ENCODE peak calls at places on chromosomes 11 and 22, in six cellular contexts. S, R, V, J, Q and W are unnamed samples.
A peak's percentile ranks its signal among the peaks of the same experiment; 100 is the strongest.

GRCh38 chr11:60899021-60899936 is 7.1 kb downstream of the PRPF19 start:
- DNase-seq in Q (no peak), V (peak; percentile 54), J (peak; percentile 56), S (peak; percentile 81), R (peak; percentile 81), W (peak; percentile 68)

GRCh38 chr22:38442967-38443674 is 11.9 kb downstream of the KCNJ4 start:
- DNase-seq in J (no peak), Q (no peak), R (no peak), V (no peak), S (no peak), W (no peak)

GRCh38 chr22:33666249-33666648 is 254.0 kb downstream of the LARGE1 start:
- DNase-seq in V (no peak), J (no peak), R (no peak), S (no peak), Q (no peak), W (no peak)

GRCh38 chr22:17974087-17974486 is 50.3 kb downstream of the MICAL3 start:
- DNase-seq in R (no peak), S (no peak), J (no peak), V (no peak), Q (no peak), W (no peak)

GRCh38 chr22:36966851-36967535 is 52.3 kb downstream of the TST start:
- DNase-seq in R (no peak), J (no peak), S (no peak), Q (no peak), V (no peak), W (no peak)

GRCh38 chr11:134578807-134579708 is 167.0 kb upstream of the B3GAT1 start:
- DNase-seq in J (peak; percentile 9), R (no peak), Q (no peak), S (no peak), V (no peak), W (peak; percentile 46)

GRCh38 chr11:123483465-123483864 is 53.4 kb downstream of the GRAMD1B start:
- DNase-seq in Q (no peak), S (no peak), R (no peak), V (no peak), J (no peak), W (peak; percentile 61)

GRCh38 chr11:131534031-131534430 is 163.6 kb downstream of the NTM start:
- DNase-seq in V (no peak), S (no peak), R (no peak), J (no peak), Q (no peak), W (no peak)

GRCh38 chr11:12454782-12455181 is 77.4 kb downstream of the PARVA start:
- DNase-seq in S (peak; percentile 78), V (no peak), J (no peak), R (no peak), Q (no peak), W (no peak)

GRCh38 chr22:35752172-35752832 is 34.6 kb downstream of the APOL5 start:
- DNase-seq in V (no peak), S (peak; percentile 48), J (no peak), R (no peak), Q (peak; percentile 5), W (peak; percentile 13)

DNA sequence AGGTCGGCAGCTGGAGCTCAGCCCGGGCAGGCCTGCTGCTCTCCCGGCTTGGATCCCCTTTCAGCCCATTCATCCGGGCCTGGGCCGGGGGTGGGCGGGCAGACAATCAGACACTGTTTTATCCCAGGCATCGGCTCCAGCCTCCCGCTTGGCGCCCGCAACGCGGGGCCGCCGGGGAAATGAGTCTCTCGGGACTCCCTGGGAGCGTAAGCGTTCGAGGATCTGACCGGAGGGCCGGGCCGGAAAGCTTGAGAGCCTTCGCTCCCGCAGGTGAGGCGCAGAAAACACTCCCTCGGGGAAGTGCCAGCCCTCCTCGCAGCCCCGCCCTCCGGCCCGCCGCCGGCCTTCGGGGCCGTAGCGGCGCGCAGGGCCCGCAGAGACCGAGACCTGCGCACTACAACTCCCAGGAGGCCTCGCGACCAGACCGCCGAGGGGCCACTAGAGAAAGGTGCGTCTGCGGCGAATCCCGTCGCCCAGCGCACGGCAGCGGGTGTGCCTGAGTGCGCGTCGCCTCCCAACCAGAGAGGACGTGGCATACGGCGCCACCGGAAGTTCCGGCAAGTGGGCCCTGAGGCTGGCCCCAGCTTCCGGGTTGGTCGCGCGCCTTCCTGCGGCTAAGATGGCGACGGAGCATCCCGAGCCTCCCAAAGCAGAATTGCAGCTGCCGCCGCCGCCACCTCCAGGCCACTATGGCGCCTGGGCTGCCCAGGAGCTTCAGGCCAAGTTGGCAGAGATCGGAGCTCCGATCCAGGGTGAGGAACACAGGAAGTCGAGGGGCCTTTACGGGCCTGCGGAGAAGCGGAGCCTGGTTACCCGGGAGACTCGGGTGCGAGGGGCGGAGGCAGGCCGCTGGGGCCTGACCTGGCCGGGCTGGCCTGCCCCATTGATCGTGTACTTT is at the start of gene SF3B2:
- DNase-seq in R (peak; percentile 99), V (peak; percentile 93), S (peak; percentile 99), J (peak; percentile 95), Q (peak; percentile 96), W (peak; percentile 100)
- TF ChIP-seq POLR2A in R (peak; percentile 59), V (peak; percentile 94), S (peak; percentile 88), J (peak; percentile 82), Q (peak; percentile 97), W (peak; percentile 77)

GRCh38 chr11:75719639-75720239 is 2.1 kb downstream of the MOGAT2 start:
- DNase-seq in J (peak; percentile 73), S (no peak), V (no peak), Q (no peak), R (no peak), W (no peak)

GRCh38 chr11:75720639-75721038 is 3.0 kb downstream of the MOGAT2 start:
- DNase-seq in V (no peak), R (no peak), J (no peak), Q (no peak), S (no peak), W (no peak)

GRCh38 chr11:75718406-75719088 is 909 bp downstream of the MOGAT2 start:
- DNase-seq in V (no peak), S (no peak), Q (no peak), J (peak; percentile 65), R (no peak), W (peak; percentile 28)

GRCh38 chr11:75717608-75718403 is at the start of gene MOGAT2:
- DNase-seq in Q (no peak), R (no peak), V (no peak), S (no peak), J (no peak), W (no peak)

GRCh38 chr11:75719089-75719638 is 1.5 kb downstream of the MOGAT2 start:
- DNase-seq in R (no peak), Q (peak; percentile 26), V (no peak), S (no peak), J (peak; percentile 38), W (no peak)
- TF ChIP-seq MAX in R (no peak), Q (no peak), V (no peak), S (no peak), J (no peak), W (no peak)

GRCh38 chr11:65488273-65489058 is 10.4 kb upstream of the MALAT1 start:
- DNase-seq in S (peak; percentile 46), R (peak; percentile 66), V (no peak), J (no peak), Q (no peak), W (no peak)

GRCh38 chr11:65486570-65487466 is 12.0 kb upstream of the MALAT1 start:
- DNase-seq in S (no peak), J (no peak), R (no peak), V (no peak), Q (no peak), W (peak; percentile 29)

GRCh38 chr11:65485820-65486219 is 13.0 kb upstream of the MALAT1 start:
- DNase-seq in Q (no peak), S (no peak), J (no peak), V (no peak), R (no peak), W (no peak)

GRCh38 chr11:65489061-65489705 is 9.7 kb upstream of the MALAT1 start:
- DNase-seq in V (no peak), Q (no peak), S (peak; percentile 53), R (peak; percentile 84), J (peak; percentile 84), W (no peak)

DNA sequence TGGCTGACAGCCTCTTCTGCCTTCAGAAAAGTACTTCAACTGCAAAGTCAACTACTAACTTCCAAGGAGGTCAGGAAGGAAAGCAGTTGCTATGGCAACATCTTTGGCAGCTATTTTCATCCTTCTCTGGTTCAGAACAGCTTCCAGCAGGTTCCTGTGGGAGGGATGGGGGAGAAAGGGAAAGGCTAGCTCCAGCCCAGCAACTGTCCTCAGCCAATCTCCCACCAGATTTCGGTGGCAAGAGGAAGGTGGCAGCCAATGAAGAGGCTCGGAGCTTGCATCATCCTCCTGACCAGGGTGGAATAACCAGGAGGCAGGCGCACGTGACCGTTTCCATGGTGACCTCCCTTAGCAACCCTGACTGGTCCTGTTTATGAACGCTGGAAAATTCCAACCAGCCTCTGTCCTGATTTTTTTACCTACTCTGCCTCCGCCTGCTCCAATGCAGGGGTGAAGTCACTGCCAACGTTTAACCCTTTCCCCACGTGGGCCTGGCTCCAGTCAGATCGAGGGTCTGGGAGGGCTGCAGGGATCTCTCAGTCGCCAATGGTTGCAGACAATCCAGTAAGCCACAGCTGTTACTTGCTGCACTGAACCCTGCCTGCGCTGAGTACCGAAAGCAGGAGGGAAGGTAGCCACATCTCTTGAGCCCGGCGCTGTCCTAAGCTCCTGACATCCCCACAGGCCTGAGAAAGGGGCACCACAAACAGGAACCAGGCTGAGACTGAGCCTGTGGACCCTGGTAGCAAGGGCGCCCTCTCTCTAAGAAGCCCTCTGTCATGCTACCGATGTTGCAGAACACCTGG is 11.2 kb upstream of the MALAT1 start:
- DNase-seq in J (peak; percentile 99), R (peak; percentile 100), S (peak; percentile 100), V (peak; percentile 72), Q (no peak), W (peak; percentile 66)
- TF ChIP-seq MYC in J (peak; percentile 58), R (no peak), S (no peak), V (no peak), Q (no peak), W (no peak)

GRCh38 chr11:8914661-8915018 is 3.7 kb downstream of the AKIP1 start:
- DNase-seq in S (no peak), V (no peak), J (no peak), R (no peak), Q (no peak), W (no peak)

GRCh38 chr11:8913961-8914660 is 3.1 kb downstream of the AKIP1 start:
- DNase-seq in R (peak; percentile 29), S (peak; percentile 57), Q (no peak), V (peak; percentile 31), J (peak; percentile 37), W (peak; percentile 80)

GRCh38 chr11:8908099-8908498 is 2.9 kb upstream of the AKIP1 start:
- DNase-seq in R (no peak), S (no peak), J (no peak), Q (no peak), V (no peak), W (no peak)

GRCh38 chr11:8910662-8911039 is 338 bp upstream of the AKIP1 start:
- DNase-seq in S (peak; percentile 22), Q (no peak), J (no peak), V (no peak), R (no peak), W (no peak)

DNA sequence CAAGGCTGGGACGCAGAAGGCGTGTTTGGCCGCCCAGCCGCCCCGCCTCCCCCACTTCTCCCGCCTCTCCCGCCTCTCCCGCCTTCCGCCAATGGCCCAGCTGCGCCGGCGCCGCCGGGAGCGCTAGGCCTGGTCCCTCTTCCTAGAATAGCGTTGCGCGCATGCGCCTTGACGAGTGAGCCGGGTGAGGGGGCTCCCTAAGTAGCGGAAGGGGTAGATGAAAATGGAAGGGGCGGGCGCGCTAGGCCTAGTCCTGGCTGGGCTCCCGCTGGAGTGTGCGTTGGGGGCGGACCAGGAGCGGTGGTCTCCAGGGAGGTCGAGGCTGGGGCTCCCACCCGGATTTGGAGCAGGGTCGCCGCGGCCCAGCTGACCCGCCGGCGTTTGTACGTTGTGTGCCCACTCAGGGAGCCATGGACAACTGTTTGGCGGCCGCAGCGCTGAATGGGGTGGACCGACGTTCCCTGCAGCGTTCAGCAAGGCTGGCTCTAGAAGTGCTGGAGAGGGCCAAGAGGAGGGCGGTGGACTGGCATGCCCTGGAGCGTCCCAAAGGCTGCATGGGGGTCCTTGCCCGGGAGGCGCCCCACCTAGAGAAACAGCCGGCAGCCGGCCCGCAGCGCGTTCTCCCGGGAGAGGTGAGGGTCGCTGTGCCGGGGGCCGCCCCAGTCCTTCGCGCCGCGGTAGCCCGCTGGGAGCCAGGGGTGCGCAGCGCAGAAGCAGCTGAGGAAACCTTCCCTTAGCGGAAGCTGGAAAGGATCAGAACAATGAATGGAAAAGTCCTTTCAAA is at the start of gene AKIP1:
- DNase-seq in Q (peak; percentile 65), V (peak; percentile 97), S (peak; percentile 98), J (peak; percentile 93), R (peak; percentile 93), W (peak; percentile 97)
- TF ChIP-seq POLR2A in Q (peak; percentile 61), V (peak; percentile 80), S (peak; percentile 42), J (peak; percentile 27), R (peak; percentile 77), W (peak; percentile 68)